ENCODE peak calls at places on chromosomes 12 and 14, in nine cellular contexts. L, T, H, I, E, C, X, U and J are unnamed samples.

GRCh38 chr12:79883216-79883615 is 51.7 kb downstream of the PPP1R12A start:
- DNase-seq in L (no peak), T (no peak), H (no peak), I (no peak), E (no peak), C (no peak), X (no peak), U (no peak), J (no peak)

GRCh38 chr14:95117937-95118726 is 39.2 kb downstream of the DICER1 start:
- DNase-seq in L (no peak), T (no peak), H (no peak), I (no peak), E (no peak), C (no peak), X (no peak), U (no peak), J (no peak)

GRCh38 chr14:80955434-80955939 is at the start of gene TSHR:
- DNase-seq in L (no peak), T (no peak), H (no peak), I (peak), E (peak), C (no peak), X (peak), U (no peak), J (no peak)

GRCh38 chr12:57230381-57231155 is 1.1 kb downstream of the SHMT2 start:
- DNase-seq in L (no peak), T (no peak), H (peak), I (no peak), E (peak), C (no peak), X (no peak), U (no peak), J (no peak)

GRCh38 chr14:88823968-88824313 is 510 bp upstream of the TTC8 start:
- DNase-seq in L (no peak), T (no peak), H (no peak), I (no peak), E (no peak), C (no peak), X (no peak), U (no peak), J (no peak)

GRCh38 chr14:65506801-65507200 is 94.3 kb downstream of the FUT8 start:
- DNase-seq in L (no peak), T (no peak), H (no peak), I (no peak), E (no peak), C (no peak), X (no peak), U (no peak), J (no peak)

GRCh38 chr14:70666364-70666691 is 24.6 kb downstream of the TTC9 start:
- DNase-seq in L (no peak), T (no peak), H (no peak), I (no peak), E (no peak), C (no peak), X (no peak), U (no peak), J (no peak)

GRCh38 chr14:71698698-71699097 is 233.5 kb upstream of the RGS6 start:
- DNase-seq in L (no peak), T (no peak), H (no peak), I (no peak), E (no peak), C (no peak), X (no peak), U (no peak), J (no peak)

GRCh38 chr14:20613094-20614037 is 22.2 kb upstream of the RNASE12 start:
- DNase-seq in L (peak), T (peak), H (peak), I (peak), E (peak), C (peak), X (peak), U (peak), J (peak)

GRCh38 chr12:16168078-16168477 is 109.4 kb downstream of the SLC15A5 start:
- DNase-seq in L (no peak), T (no peak), H (no peak), I (no peak), E (no peak), C (no peak), X (no peak), U (no peak), J (no peak)